ENCODE peak calls at places on chromosomes 4 and X, in five cellular contexts. J, M, I, Y and T are unnamed samples.

GRCh38 chr4:110638347-110638746 is 15.5 kb upstream of the PITX2 start:
- DNase-seq in I (no peak), Y (no peak), J (no peak), M (no peak), T (no peak)

GRCh38 chr4:39048291-39048690 is 13.7 kb upstream of the KLHL5 start:
- DNase-seq in J (no peak), Y (no peak), I (peak; percentile 32), M (no peak), T (no peak)

GRCh38 chrX:43836435-43837184 is 45.6 kb downstream of the MAOB start:
- DNase-seq in M (peak; percentile 3), J (no peak), Y (no peak), I (peak; percentile 40), T (no peak)

GRCh38 chr4:107721436-107722090 is 1.5 kb upstream of the PAPSS1 start:
- DNase-seq in M (peak; percentile 56), Y (no peak), I (no peak), J (peak; percentile 41), T (peak; percentile 29)

GRCh38 chr4:158896459-158897238 is 127.8 kb downstream of the FNIP2 start:
- DNase-seq in J (no peak), I (peak; percentile 76), M (no peak), Y (no peak), T (no peak)

GRCh38 chr4:81405900-81406401 is 65.8 kb downstream of the RASGEF1B start:
- DNase-seq in Y (no peak), M (peak; percentile 89), J (peak; percentile 69), I (peak; percentile 89), T (no peak)

GRCh38 chr4:155924637-155925036 is 21.1 kb downstream of the TDO2 start:
- DNase-seq in Y (no peak), M (no peak), J (no peak), I (no peak), T (no peak)

GRCh38 chr4:80207172-80207583 is 9.9 kb downstream of the PRDM8 start:
- DNase-seq in I (no peak), M (peak; percentile 60), J (no peak), Y (no peak), T (no peak)

GRCh38 chrX:110000854-110001701 is 1.8 kb upstream of the TMEM164 start:
- DNase-seq in M (no peak), Y (no peak), I (no peak), J (no peak), T (no peak)

GRCh38 chrX:65451663-65452062 is 82.9 kb downstream of the LAS1L start:
- DNase-seq in J (peak; percentile 26), Y (no peak), I (peak; percentile 14), M (peak; percentile 42), T (no peak)

GRCh38 chr4:52956691-52957090 is 94.6 kb downstream of the RASL11B start:
- DNase-seq in I (no peak), M (no peak), Y (no peak), J (no peak), T (no peak)

GRCh38 chr4:75552452-75552851 is 3.4 kb upstream of the ODAPH start:
- DNase-seq in Y (no peak), M (no peak), I (no peak), J (no peak), T (no peak)
- H3K4me3 ChIP-seq in Y (no peak overlapping the region), M (no peak overlapping the region), I (no peak overlapping the region), J (no peak overlapping the region), T (no peak overlapping the region)

GRCh38 chrX:1480082-1480785 is 27.5 kb upstream of the ASMTL start:
- DNase-seq in Y (peak; percentile 3), M (no peak), I (no peak), J (no peak), T (no peak)

GRCh38 chrX:1477801-1478458 is 25.2 kb upstream of the ASMTL start:
- DNase-seq in J (peak; percentile 7), Y (peak; percentile 23), I (no peak), M (no peak), T (no peak)

GRCh38 chrX:1475881-1476280 is 23.2 kb upstream of the ASMTL start:
- DNase-seq in M (no peak), Y (no peak), J (peak; percentile 7), I (no peak), T (no peak)

GRCh38 chrX:1477229-1477628 is 24.5 kb upstream of the ASMTL start:
- DNase-seq in Y (no peak), M (no peak), I (no peak), J (no peak), T (no peak)

DNA sequence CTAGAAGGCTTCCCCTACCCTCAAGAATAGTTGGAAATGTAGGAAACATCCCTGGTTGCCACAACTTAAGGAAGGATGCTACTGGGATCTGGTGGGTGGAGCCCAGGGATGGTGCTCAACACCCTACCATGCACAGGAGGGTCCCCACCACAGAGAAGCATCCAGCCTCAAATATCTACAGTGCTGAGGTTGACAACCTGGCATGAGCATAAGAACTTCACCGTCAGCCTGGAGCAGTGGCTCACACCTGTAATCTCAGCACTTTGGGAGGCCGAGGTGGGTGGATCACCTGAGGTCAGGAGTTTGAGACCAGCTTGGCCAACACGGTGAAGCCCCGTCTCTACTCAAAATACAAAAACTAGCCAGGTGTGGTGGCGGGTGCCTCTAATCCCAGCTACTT is 24.0 kb upstream of the ASMTL start:
- DNase-seq in M (no peak), J (peak; percentile 4), Y (peak; percentile 10), I (no peak), T (no peak)
- H3K4me1 ChIP-seq in M (peaks cover 1% of the 10 kb centered on the region), J (no peaks in the 10 kb centered on the region), Y (no peaks in the 10 kb centered on the region), I (no peaks in the 10 kb centered on the region), T (no peaks in the 10 kb centered on the region)

GRCh38 chrX:18894156-18894555 is 89.8 kb downstream of the PHKA2 start:
- DNase-seq in Y (no peak), J (no peak), I (no peak), M (no peak), T (no peak)
- TF ChIP-seq CTCF in Y (no peak), J (no peak), I (no peak), M (no peak), T (no peak)

GRCh38 chrX:140765043-140765784 is 55.7 kb downstream of the LINC00632 start:
- DNase-seq in Y (no peak), I (peak; percentile 71), M (peak; percentile 39), J (no peak), T (peak; percentile 20)
- H3K4me3 ChIP-seq in Y (peak overlapping the region; percentile 45), I (peak overlapping the region; percentile 58), M (peak overlapping the region; percentile 49), J (peak overlapping the region; percentile 8), T (no peak overlapping the region)